ENCODE peak calls at places on chromosomes 4 and X, in nine cellular contexts. B is OCI-LY7, G is neural progenitor cell, R is PC-3, K is SK-N-SH, C is hepatocyte, E is HCT116, F is GM23338, X is MM.1S. P is an unnamed sample.
A peak's percentile ranks its signal among the peaks of the same experiment; 100 is the strongest.

GRCh38 chr4:80507507-80507906 is 172.0 kb downstream of the CFAP299 start:
- DNase-seq in B (peak; percentile 85), G (no peak), R (no peak), K (no peak), C (no peak), E (no peak), F (no peak), X (no peak), P (no peak)

GRCh38 chrX:25807022-25807421 is 331.1 kb upstream of the MAGEB18 start:
- DNase-seq in B (no peak), G (no peak), R (no peak), K (no peak), C (no peak), E (no peak), F (no peak), X (no peak), P (no peak)

GRCh38 chrX:41720125-41720780 is 3.7 kb upstream of the GPR82 start:
- DNase-seq in B (peak; percentile 29), G (no peak), R (no peak), K (no peak), C (no peak), E (no peak), F (no peak), X (no peak), P (peak; percentile 5)

GRCh38 chr4:127997534-127998388 is 32.6 kb downstream of the ABHD18 start:
- DNase-seq in B (peak; percentile 66), G (no peak), R (peak; percentile 69), K (no peak), C (no peak), E (no peak), F (peak; percentile 61), X (peak; percentile 28), P (peak; percentile 38)

GRCh38 chrX:40897768-40898167 is 162.4 kb upstream of the MED14 start:
- DNase-seq in B (no peak), G (no peak), R (no peak), K (no peak), C (no peak), E (no peak), F (no peak), X (peak; percentile 30), P (no peak)

GRCh38 chr4:48738856-48739255 is 41.2 kb downstream of the FRYL start:
- DNase-seq in B (no peak), G (no peak), R (no peak), K (no peak), C (no peak), E (no peak), F (no peak), X (no peak), P (no peak)

GRCh38 chrX:70553516-70553915 is 108.9 kb downstream of the DLG3 start:
- DNase-seq in B (no peak), G (no peak), R (no peak), K (no peak), C (no peak), E (no peak), F (no peak), X (peak; percentile 44), P (no peak)

GRCh38 chrX:120270567-120270966 is 20.0 kb downstream of the ZBTB33 start:
- DNase-seq in B (no peak), G (no peak), R (no peak), K (no peak), C (no peak), E (no peak), F (no peak), X (no peak), P (no peak)

GRCh38 chrX:38654302-38654701 is 93.0 kb downstream of the TSPAN7 start:
- DNase-seq in B (peak; percentile 8), G (peak; percentile 31), R (peak; percentile 58), K (peak; percentile 35), C (peak; percentile 35), E (peak; percentile 7), F (peak; percentile 36), X (peak; percentile 24), P (peak; percentile 41)

GRCh38 chr4:69549651-69550050 is 53.9 kb upstream of the UGT2B4 start:
- DNase-seq in B (no peak), G (no peak), R (no peak), K (no peak), C (no peak), E (no peak), F (no peak), X (no peak), P (no peak)

GRCh38 chr4:86947494-86948120 is 12.8 kb downstream of the AFF1 start:
- DNase-seq in B (no peak), G (no peak), R (no peak), K (no peak), C (no peak), E (no peak), F (peak; percentile 72), X (no peak), P (no peak)

GRCh38 chr4:86946868-86947493 is 12.2 kb downstream of the AFF1 start:
- DNase-seq in B (no peak), G (no peak), R (no peak), K (no peak), C (no peak), E (no peak), F (no peak), X (no peak), P (no peak)

GRCh38 chr4:86955888-86956451 is 21.2 kb downstream of the AFF1 start:
- DNase-seq in B (no peak), G (no peak), R (no peak), K (no peak), C (no peak), E (no peak), F (no peak), X (no peak), P (no peak)

GRCh38 chr4:86948276-86948675 is 13.5 kb downstream of the AFF1 start:
- DNase-seq in B (no peak), G (peak; percentile 34), R (no peak), K (no peak), C (no peak), E (no peak), F (peak; percentile 52), X (no peak), P (no peak)

DNA sequence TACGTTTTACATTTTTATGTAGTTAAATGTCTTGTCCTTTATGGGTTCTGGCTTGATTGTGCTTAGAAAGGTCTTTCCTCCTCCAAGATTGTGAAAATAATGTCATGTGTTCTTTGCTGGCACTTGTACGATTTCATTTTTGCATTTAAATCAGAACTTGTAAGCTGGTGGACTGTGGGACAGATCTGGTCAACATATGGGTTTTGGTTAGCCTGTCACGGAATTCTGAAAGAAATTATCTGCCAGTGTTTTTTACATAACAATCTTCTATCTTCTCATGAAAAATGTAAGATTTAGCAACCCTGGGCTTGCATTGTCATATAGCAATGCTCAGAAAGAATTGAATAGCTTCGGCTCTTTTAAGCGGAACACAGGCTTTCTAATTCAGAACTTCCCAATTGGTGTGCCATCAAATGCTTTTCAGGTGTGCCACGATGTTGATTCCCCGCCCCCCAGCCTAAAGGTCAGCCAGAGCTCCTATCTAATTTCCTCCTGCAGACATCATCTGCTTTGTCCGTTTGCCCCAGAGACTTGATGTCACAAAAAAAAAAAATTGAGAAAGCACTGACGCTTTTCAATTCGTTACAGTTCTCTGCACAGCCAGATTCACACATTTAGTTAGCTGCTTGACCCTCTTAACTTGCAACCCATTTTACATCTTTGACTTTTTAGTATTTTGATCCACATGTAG is 16.2 kb downstream of the AFF1 start:
- DNase-seq in B (peak; percentile 67), G (peak; percentile 6), R (no peak), K (no peak), C (no peak), E (no peak), F (peak; percentile 85), X (no peak), P (no peak)
- H3K4me3 ChIP-seq in B (peak overlapping the region; percentile 27), G (no peak overlapping the region), R (no peak overlapping the region), K (no peak overlapping the region), C (no peak overlapping the region), E (no peak overlapping the region), F (peak overlapping the region; percentile 15), X (no peak overlapping the region), P (no peak overlapping the region)

GRCh38 chr4:105714071-105714521 is 5.5 kb downstream of the GSTCD start:
- DNase-seq in B (peak; percentile 52), G (no peak), R (peak; percentile 52), K (no peak), C (no peak), E (no peak), F (no peak), X (peak; percentile 50), P (peak; percentile 39)
- TF ChIP-seq EZH2phosphoT487 in B (no peak), G (no peak), R (no peak), K (no peak), C (no peak), E (no peak), F (no peak), X (no peak), P (no peak)

GRCh38 chr4:7607156-7607910 is 172.6 kb upstream of the PSAPL1 start:
- DNase-seq in B (no peak), G (no peak), R (no peak), K (no peak), C (no peak), E (no peak), F (no peak), X (no peak), P (no peak)

GRCh38 chr4:7610841-7611240 is 176.1 kb upstream of the PSAPL1 start:
- DNase-seq in B (no peak), G (no peak), R (no peak), K (no peak), C (no peak), E (no peak), F (no peak), X (no peak), P (no peak)

GRCh38 chr4:7608043-7608442 is 173.3 kb upstream of the PSAPL1 start:
- DNase-seq in B (no peak), G (no peak), R (no peak), K (no peak), C (peak; percentile 39), E (no peak), F (no peak), X (no peak), P (no peak)

GRCh38 chr4:7612311-7612710 is 177.6 kb upstream of the PSAPL1 start:
- DNase-seq in B (no peak), G (no peak), R (no peak), K (no peak), C (peak; percentile 19), E (no peak), F (no peak), X (no peak), P (no peak)

DNA sequence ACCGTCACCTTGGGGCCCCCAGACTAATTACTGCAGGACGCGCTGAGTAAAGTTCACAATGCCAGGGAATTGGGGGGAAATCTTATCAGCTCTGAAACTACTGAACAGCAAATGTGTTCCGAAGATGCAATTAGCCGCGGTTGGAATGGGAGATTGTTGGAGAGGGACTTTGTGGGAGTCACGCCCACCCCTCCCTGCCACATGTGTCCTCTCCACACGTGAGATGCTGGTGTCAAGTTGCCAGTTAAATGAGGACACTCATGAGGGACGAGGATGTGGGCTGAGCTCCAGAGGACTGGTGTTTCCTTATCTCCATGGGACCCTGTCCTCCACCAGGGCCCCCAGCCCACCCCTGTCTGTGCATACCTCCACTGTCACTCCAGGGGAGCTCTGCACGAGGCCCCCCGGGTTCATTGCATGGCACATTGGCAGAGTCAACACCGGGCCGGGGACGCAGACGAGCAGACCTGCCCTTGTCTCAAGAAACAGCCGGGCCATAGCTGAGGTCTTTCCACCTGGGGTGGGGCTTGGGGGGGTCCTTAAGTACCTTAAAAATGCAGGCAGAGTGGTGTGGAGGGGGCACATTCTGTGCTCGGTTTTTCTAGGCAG is 175.4 kb upstream of the PSAPL1 start:
- DNase-seq in B (no peak), G (no peak), R (no peak), K (no peak), C (peak; percentile 59), E (no peak), F (no peak), X (no peak), P (no peak)
- H3K4me3 ChIP-seq in B (no peak overlapping the region), G (no peak overlapping the region), R (no peak overlapping the region), K (no peak overlapping the region), C (no peak overlapping the region), E (no peak overlapping the region), F (no peak overlapping the region), X (no peak overlapping the region), P (no peak overlapping the region)

GRCh38 chr4:123352240-123352945 is 44.2 kb upstream of the SPRY1 start:
- DNase-seq in B (peak; percentile 38), G (no peak), R (no peak), K (no peak), C (no peak), E (no peak), F (no peak), X (no peak), P (peak; percentile 40)
- TF ChIP-seq EZH2phosphoT487 in B (no peak), G (no peak), R (no peak), K (no peak), C (no peak), E (no peak), F (no peak), X (no peak), P (no peak)

P was measured in GM23248.